ENCODE peak calls at places on chromosomes 7 and 10, in seven cellular contexts. O, D, E, A, W, B and F are unnamed samples. For H3K36me3, the result is how much of the 10 kb centered on the place peaks cover.

GRCh38 chr7:126605056-126605455 is 647.7 kb downstream of the GRM8 start:
- DNase-seq in O (no peak), D (no peak), E (no peak), A (no peak), W (no peak), B (no peak), F (no peak)

GRCh38 chr10:132143162-132143561 is 43.6 kb upstream of the DPYSL4 start:
- DNase-seq in O (no peak), D (no peak), E (no peak), A (no peak), W (no peak), B (peak), F (no peak)

GRCh38 chr10:90960355-90960814 is 39.5 kb upstream of the ANKRD1 start:
- DNase-seq in O (peak), D (no peak), E (no peak), A (no peak), W (no peak), B (no peak), F (peak)

GRCh38 chr10:79904671-79905321 is 44.1 kb downstream of the SFTPD start:
- DNase-seq in O (peak), D (no peak), E (peak), A (peak), W (peak), B (peak), F (peak)

GRCh38 chr10:17651891-17652290 is 7.9 kb downstream of the STAM start:
- DNase-seq in O (peak), D (no peak), E (no peak), A (no peak), W (no peak), B (no peak), F (no peak)

GRCh38 chr7:1260236-1260635 is 27.6 kb downstream of the UNCX start:
- DNase-seq in O (no peak), D (no peak), E (no peak), A (no peak), W (no peak), B (no peak), F (no peak)

GRCh38 chr10:11397566-11397965 is 213.9 kb downstream of the USP6NL start:
- DNase-seq in O (no peak), D (no peak), E (no peak), A (peak), W (no peak), B (no peak), F (no peak)

GRCh38 chr10:91220954-91221696 is 662 bp downstream of the PCGF5 start:
- DNase-seq in O (peak), D (no peak), E (peak), A (no peak), W (peak), B (peak), F (peak)

GRCh38 chr10:88115968-88116367 is 252.5 kb downstream of the PTEN start:
- DNase-seq in O (peak), D (no peak), E (no peak), A (no peak), W (no peak), B (no peak), F (peak)

GRCh38 chr7:137816696-137817320 is 30.0 kb downstream of the DGKI start:
- DNase-seq in O (no peak), D (no peak), E (no peak), A (no peak), W (no peak), B (peak), F (peak)

GRCh38 chr7:149013876-149014275 is 14.4 kb downstream of the PDIA4 start:
- DNase-seq in O (no peak), D (no peak), E (no peak), A (no peak), W (no peak), B (no peak), F (no peak)

GRCh38 chr10:117663750-117664149 is 121.2 kb downstream of the EMX2 start:
- DNase-seq in O (peak), D (no peak), E (peak), A (no peak), W (no peak), B (no peak), F (peak)

GRCh38 chr10:11813855-11814557 is 9.2 kb upstream of the PROSER2 start:
- DNase-seq in O (no peak), D (no peak), E (no peak), A (no peak), W (no peak), B (no peak), F (peak)

GRCh38 chr7:80596933-80597517 is 41.4 kb upstream of the CD36 start:
- DNase-seq in O (no peak), D (no peak), E (no peak), A (no peak), W (no peak), B (no peak), F (no peak)

GRCh38 chr7:36945612-36946400 is 221.5 kb upstream of the AOAH start:
- DNase-seq in O (no peak), D (no peak), E (peak), A (no peak), W (peak), B (no peak), F (no peak)

GRCh38 chr7:42843209-42843800 is 68.6 kb downstream of the C7orf25 start:
- DNase-seq in O (peak), D (no peak), E (peak), A (peak), W (peak), B (peak), F (peak)

GRCh38 chr10:43259981-43260761 is 6.7 kb downstream of the RASGEF1A start:
- DNase-seq in O (no peak), D (no peak), E (peak), A (no peak), W (peak), B (no peak), F (no peak)

GRCh38 chr7:155860840-155861479 is 48.7 kb upstream of the SHH start:
- DNase-seq in O (peak), D (no peak), E (peak), A (peak), W (no peak), B (no peak), F (peak)

GRCh38 chr7:129021656-129022055 is 33.3 kb downstream of the TNPO3 start:
- DNase-seq in O (no peak), D (no peak), E (no peak), A (no peak), W (no peak), B (no peak), F (no peak)

GRCh38 chr10:11242443-11243386 is 225.0 kb downstream of the CELF2 start:
- DNase-seq in O (peak), D (no peak), E (no peak), A (no peak), W (peak), B (no peak), F (no peak)

GRCh38 chr10:112279482-112279881 is 3.7 kb upstream of the TECTB start:
- DNase-seq in O (no peak), D (no peak), E (no peak), A (peak), W (no peak), B (peak), F (no peak)

GRCh38 chr10:93267521-93267920 is 193.8 kb downstream of the CYP26A1 start:
- DNase-seq in O (no peak), D (no peak), E (no peak), A (no peak), W (no peak), B (no peak), F (no peak)

GRCh38 chr7:31102973-31103850 is 51.1 kb downstream of the ADCYAP1R1 start:
- DNase-seq in O (no peak), D (no peak), E (no peak), A (peak), W (no peak), B (no peak), F (no peak)

GRCh38 chr10:76017026-76017732 is 585.8 kb downstream of the LRMDA start:
- DNase-seq in O (peak), D (no peak), E (no peak), A (peak), W (no peak), B (peak), F (no peak)

GRCh38 chr7:83005410-83005809 is 157.3 kb downstream of the PCLO start:
- DNase-seq in O (peak), D (no peak), E (no peak), A (no peak), W (no peak), B (peak), F (peak)

GRCh38 chr10:19659920-19660655 is 156.1 kb upstream of the PLXDC2 start:
- DNase-seq in O (peak), D (no peak), E (no peak), A (no peak), W (no peak), B (no peak), F (peak)

GRCh38 chr10:72692897-72693598 is 1.1 kb downstream of the MCU start:
- DNase-seq in O (peak), D (no peak), E (no peak), A (no peak), W (no peak), B (peak), F (peak)

GRCh38 chr7:101395376-101395775 is 32.7 kb downstream of the COL26A1 start:
- DNase-seq in O (no peak), D (no peak), E (no peak), A (peak), W (no peak), B (no peak), F (no peak)

GRCh38 chr10:114664127-114664526 is 6.1 kb upstream of the ABLIM1 start:
- DNase-seq in O (no peak), D (no peak), E (no peak), A (no peak), W (no peak), B (no peak), F (no peak)

GRCh38 chr10:29590598-29591415 is 44.0 kb downstream of the SVIL start:
- DNase-seq in O (peak), D (no peak), E (no peak), A (no peak), W (no peak), B (peak), F (peak)

GRCh38 chr7:2451171-2452073 is 24.8 kb downstream of the GRIFIN start:
- DNase-seq in O (peak), D (peak), E (peak), A (peak), W (peak), B (peak), F (peak)

GRCh38 chr7:34596887-34597286 is 61.1 kb upstream of the NPSR1 start:
- DNase-seq in O (no peak), D (no peak), E (no peak), A (peak), W (no peak), B (peak), F (peak)

GRCh38 chr10:78028438-78029293 is 649 bp downstream of the POLR3A start:
- DNase-seq in O (peak), D (no peak), E (peak), A (no peak), W (peak), B (peak), F (peak)

GRCh38 chr7:101087334-101088068 is 2.2 kb downstream of the TRIM56 start:
- DNase-seq in O (no peak), D (no peak), E (no peak), A (no peak), W (no peak), B (no peak), F (no peak)

GRCh38 chr10:43304687-43305333 is 37.9 kb upstream of the RASGEF1A start:
- DNase-seq in O (peak), D (peak), E (peak), A (peak), W (peak), B (peak), F (peak)

GRCh38 chr7:101978683-101979082 is 161.3 kb downstream of the CUX1 start:
- DNase-seq in O (no peak), D (no peak), E (no peak), A (no peak), W (no peak), B (no peak), F (no peak)

GRCh38 chr10:28580825-28581224 is 47.9 kb downstream of the WAC start:
- DNase-seq in O (no peak), D (no peak), E (no peak), A (no peak), W (no peak), B (no peak), F (peak)

GRCh38 chr7:73718438-73718881 is 1.0 kb downstream of the STX1A start:
- DNase-seq in O (no peak), D (no peak), E (no peak), A (no peak), W (no peak), B (no peak), F (peak)

GRCh38 chr10:101121661-101122045 is 9.4 kb upstream of the TLX1 start:
- DNase-seq in O (no peak), D (no peak), E (no peak), A (peak), W (no peak), B (no peak), F (no peak)

GRCh38 chr10:101123085-101123814 is 7.8 kb upstream of the TLX1 start:
- DNase-seq in O (no peak), D (no peak), E (no peak), A (peak), W (no peak), B (peak), F (no peak)

GRCh38 chr10:101120884-101121660 is 10.0 kb upstream of the TLX1 start:
- DNase-seq in O (no peak), D (no peak), E (no peak), A (peak), W (no peak), B (no peak), F (no peak)

GRCh38 chr10:101123815-101124617 is 7.1 kb upstream of the TLX1 start:
- DNase-seq in O (no peak), D (no peak), E (no peak), A (peak), W (no peak), B (no peak), F (no peak)

DNA sequence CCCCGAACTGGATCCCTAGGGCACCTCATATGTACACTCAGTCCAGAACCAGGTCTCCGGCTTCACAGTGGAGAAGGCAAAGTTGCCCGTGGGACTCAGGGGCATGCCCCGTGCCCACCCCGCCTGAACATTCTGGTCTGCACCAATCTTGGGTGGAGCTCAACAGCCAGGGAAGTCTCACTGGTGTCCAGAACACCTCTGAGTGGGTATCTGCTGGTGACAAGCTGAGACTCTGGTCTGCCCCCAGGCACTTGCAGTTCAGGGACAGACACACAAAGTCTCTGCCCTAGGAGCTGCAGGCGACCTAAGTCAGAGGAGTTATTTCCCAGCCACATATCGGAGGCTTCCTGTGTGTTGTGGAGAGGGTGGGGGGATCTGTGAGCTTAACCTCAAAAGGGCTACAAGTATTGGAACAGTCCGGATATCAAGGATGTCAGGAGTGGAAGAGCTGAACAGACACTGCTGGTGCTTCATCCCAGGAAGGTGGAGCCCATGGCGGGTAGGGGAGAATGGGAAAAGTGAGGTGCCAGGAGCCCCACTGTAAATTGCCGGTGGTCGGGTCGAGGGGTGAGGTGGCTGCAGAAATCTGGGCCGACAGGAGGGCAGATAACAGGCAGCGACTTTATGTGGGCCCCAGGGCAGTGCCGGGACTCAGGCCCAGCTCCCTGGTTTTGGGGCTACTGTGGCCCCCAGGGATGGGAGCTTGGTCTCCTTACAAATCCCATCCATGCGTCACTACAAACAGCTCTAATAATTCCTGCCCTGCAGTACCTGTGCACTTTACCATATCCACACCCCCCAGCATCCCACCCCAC is 8.6 kb upstream of the TLX1 start:
- DNase-seq in O (no peak), D (no peak), E (no peak), A (peak), W (no peak), B (no peak), F (no peak)
- H3K4me3 ChIP-seq in O (no peak), D (peak), E (no peak), A (no peak), W (no peak), B (peak), F (no peak)

GRCh38 chr10:33129181-33129928 is 171.3 kb upstream of the ITGB1 start:
- DNase-seq in O (peak), D (no peak), E (peak), A (no peak), W (peak), B (no peak), F (peak)
- TF ChIP-seq CTCF in O (peak), D (no peak), E (no peak), A (no peak), W (no peak), B (no peak), F (no peak)

GRCh38 chr7:92228100-92228499 is 17.6 kb downstream of the KRIT1 start:
- DNase-seq in O (no peak), D (no peak), E (no peak), A (no peak), W (no peak), B (no peak), F (no peak)
- H3K36me3 ChIP-seq in O (under half), D (under half), E (under half), A (half or more), W (half or more), B (under half), F (under half)

GRCh38 chr7:147197006-147197405 is 1080.4 kb downstream of the CNTNAP2 start:
- DNase-seq in O (no peak), D (no peak), E (no peak), A (no peak), W (no peak), B (no peak), F (no peak)
- H3K4me3 ChIP-seq in O (no peak), D (no peak), E (no peak), A (no peak), W (no peak), B (no peak), F (no peak)

GRCh38 chr7:107242267-107242666 is 73.5 kb downstream of the HBP1 start:
- DNase-seq in O (no peak), D (no peak), E (no peak), A (no peak), W (peak), B (no peak), F (no peak)
- TF ChIP-seq CTCF in O (no peak), D (no peak), E (no peak), A (no peak), W (no peak), B (no peak), F (no peak)